ENCODE peak calls at places on chromosomes 1 and 21, in four cellular contexts. G is mesenchymal stem cell, Y is IMR-90, O is H9. U is an unnamed sample.

GRCh38 chr1:228964178-228964819 is 229.0 kb downstream of the RHOU start:
- DNase-seq in G (peak; percentile 85), Y (peak; percentile 94), O (peak; percentile 24), U (peak; percentile 88)

GRCh38 chr21:40445349-40445921 is 401.5 kb downstream of the DSCAM start:
- DNase-seq in G (no peak), Y (no peak), O (no peak), U (no peak)

GRCh38 chr1:87331319-87332269 is 2.9 kb downstream of the LMO4 start:
- DNase-seq in G (peak; percentile 66), Y (peak; percentile 60), O (peak; percentile 87), U (peak; percentile 96)

GRCh38 chr1:181647314-181648035 is 164.2 kb downstream of the CACNA1E start:
- DNase-seq in G (no peak), Y (no peak), O (no peak), U (no peak)

GRCh38 chr1:57215175-57215574 is 208.7 kb downstream of the DAB1 start:
- DNase-seq in G (no peak), Y (no peak), O (no peak), U (peak; percentile 23)

GRCh38 chr1:156371553-156372264 is 2.7 kb downstream of the RHBG start:
- DNase-seq in G (peak; percentile 62), Y (peak; percentile 58), O (no peak), U (no peak)

GRCh38 chr1:67753776-67754525 is 69.0 kb downstream of the GADD45A start:
- DNase-seq in G (no peak), Y (no peak), O (no peak), U (no peak)

GRCh38 chr1:247172956-247173355 is 1.1 kb upstream of the ZNF124 start:
- DNase-seq in G (no peak), Y (no peak), O (no peak), U (no peak)

GRCh38 chr1:163528710-163529348 is 207.1 kb downstream of the NUF2 start:
- DNase-seq in G (peak; percentile 24), Y (peak; percentile 15), O (no peak), U (peak; percentile 7)

GRCh38 chr1:10668241-10668761 is 128.1 kb downstream of the CASZ1 start:
- DNase-seq in G (peak; percentile 77), Y (no peak), O (no peak), U (no peak)

GRCh38 chr1:10669570-10669969 is 126.9 kb downstream of the CASZ1 start:
- DNase-seq in G (no peak), Y (no peak), O (no peak), U (no peak)

GRCh38 chr1:10665930-10666850 is 130.3 kb downstream of the CASZ1 start:
- DNase-seq in G (no peak), Y (no peak), O (no peak), U (no peak)

GRCh38 chr1:10670190-10670589 is 126.3 kb downstream of the CASZ1 start:
- DNase-seq in G (no peak), Y (no peak), O (no peak), U (no peak)

DNA sequence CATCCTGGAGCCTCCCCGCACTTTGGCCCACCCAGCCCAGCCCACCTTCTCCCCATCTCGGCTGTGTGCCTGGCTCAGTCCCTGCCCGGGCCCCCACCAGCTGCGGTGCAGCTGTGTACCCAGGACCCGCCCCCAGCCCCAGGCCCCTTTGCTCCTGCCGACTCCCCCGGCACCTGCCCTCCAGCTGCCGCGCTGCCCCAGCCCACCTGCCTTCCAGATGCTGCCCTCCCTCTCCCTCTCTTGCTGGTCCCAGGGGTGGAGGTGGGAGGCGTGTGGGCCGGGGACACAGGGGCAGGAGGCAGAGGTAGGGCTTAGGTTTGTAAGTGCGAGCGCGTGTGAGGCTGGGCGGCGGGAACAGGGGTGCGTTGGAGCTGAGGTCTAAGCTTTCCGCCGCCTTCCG is 128.6 kb downstream of the CASZ1 start:
- DNase-seq in G (no peak), Y (no peak), O (no peak), U (no peak)
- H2BK15ac ChIP-seq in G (peak overlapping the region; percentile 26), Y (no peak overlapping the region), O (no peak overlapping the region), U (no peak overlapping the region)

GRCh38 chr1:237154173-237154572 is 112.2 kb downstream of the RYR2 start:
- DNase-seq in G (peak; percentile 70), Y (peak; percentile 33), O (no peak), U (no peak)
- H3K4me1 ChIP-seq in G (no peaks in the 10 kb centered on the region), Y (no peaks in the 10 kb centered on the region), O (no peaks in the 10 kb centered on the region), U (no peaks in the 10 kb centered on the region)

GRCh38 chr1:10724948-10725852 is 71.2 kb downstream of the CASZ1 start:
- DNase-seq in G (no peak), Y (peak; percentile 8), O (no peak), U (no peak)

GRCh38 chr1:10722803-10723202 is 73.6 kb downstream of the CASZ1 start:
- DNase-seq in G (no peak), Y (no peak), O (no peak), U (no peak)

GRCh38 chr1:10723317-10723716 is 73.1 kb downstream of the CASZ1 start:
- DNase-seq in G (no peak), Y (no peak), O (no peak), U (no peak)

GRCh38 chr1:10724511-10724910 is 71.9 kb downstream of the CASZ1 start:
- DNase-seq in G (no peak), Y (no peak), O (no peak), U (no peak)

DNA sequence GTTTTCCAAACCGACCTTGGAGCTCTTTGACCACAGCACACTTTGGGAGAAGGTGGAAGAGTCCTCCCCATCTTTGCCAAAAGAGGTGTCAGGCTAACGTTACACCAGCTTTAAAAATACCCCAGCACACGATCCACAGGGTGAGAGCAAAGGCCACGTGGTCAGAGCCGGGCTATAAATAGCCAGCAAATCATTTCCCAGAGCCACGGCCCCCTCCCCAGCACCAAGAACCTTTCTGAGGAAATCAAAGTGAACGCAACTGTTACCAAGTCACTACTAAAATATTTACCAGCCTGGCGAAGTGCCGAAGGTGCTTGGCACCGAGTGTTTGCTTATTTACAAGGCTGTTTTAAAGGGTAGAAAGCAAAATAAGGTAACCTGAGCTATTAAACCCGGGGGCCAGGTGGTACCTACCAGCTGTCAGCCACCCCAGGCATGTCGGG is 72.4 kb downstream of the CASZ1 start:
- DNase-seq in G (no peak), Y (peak; percentile 26), O (no peak), U (no peak)
- H4K8ac ChIP-seq in G (no peak overlapping the region), Y (no peak overlapping the region), O (no peak overlapping the region), U (no peak overlapping the region)

GRCh38 chr1:6447016-6447817 is 18.8 kb downstream of the TNFRSF25 start:
- DNase-seq in G (no peak), Y (no peak), O (peak; percentile 83), U (peak; percentile 56)
- H2BK15ac ChIP-seq in G (no peak overlapping the region), Y (no peak overlapping the region), O (no peak overlapping the region), U (no peak overlapping the region)

GRCh38 chr1:17016317-17016661 is 4.6 kb upstream of the ATP13A2 start:
- DNase-seq in G (peak; percentile 39), Y (peak; percentile 76), O (no peak), U (peak; percentile 73)
- H3K4me1 ChIP-seq in G (peaks cover 35% of the 10 kb centered on the region), Y (peaks cover 3% of the 10 kb centered on the region), O (peaks cover 20% of the 10 kb centered on the region), U (peaks cover 5% of the 10 kb centered on the region)

GRCh38 chr1:15027515-15027948 is 126.0 kb upstream of the TMEM51 start:
- DNase-seq in G (peak; percentile 63), Y (peak; percentile 54), O (peak; percentile 72), U (peak; percentile 72)
- H4K8ac ChIP-seq in G (no peak overlapping the region), Y (no peak overlapping the region), O (no peak overlapping the region), U (no peak overlapping the region)

DNA sequence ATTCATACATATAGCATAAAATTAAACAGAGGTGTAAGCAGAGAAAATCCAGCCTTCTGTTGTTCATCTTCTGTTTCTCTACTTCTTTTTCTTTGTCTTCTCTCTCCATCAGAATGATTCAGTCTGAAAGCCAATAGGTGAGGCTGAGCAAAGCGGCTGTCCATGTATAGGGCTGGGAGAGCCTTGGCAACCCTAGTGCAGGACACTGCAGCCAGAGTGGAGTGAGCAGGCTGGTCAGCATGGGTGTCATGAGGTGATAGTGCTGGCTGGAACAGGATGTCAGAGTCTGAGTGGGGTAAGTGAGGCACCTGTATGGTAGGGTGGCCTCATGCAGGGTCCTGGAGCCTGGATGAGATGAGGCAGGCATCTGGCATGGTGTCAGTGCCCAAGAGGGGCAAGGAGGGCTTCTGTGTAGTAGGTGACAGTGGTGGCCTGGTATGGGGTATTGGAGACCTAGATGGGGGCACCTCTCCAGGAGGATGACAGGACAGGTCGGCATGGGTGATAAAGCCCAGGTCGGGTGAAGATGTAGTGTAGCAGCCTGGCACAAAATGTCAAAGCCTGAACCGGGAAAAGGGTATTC is 45.5 kb upstream of the GTF2B start:
- DNase-seq in G (no peak), Y (no peak), O (no peak), U (no peak)
- H2BK15ac ChIP-seq in G (no peak overlapping the region), Y (no peak overlapping the region), O (no peak overlapping the region), U (no peak overlapping the region)

GRCh38 chr1:201711101-201711597 is 117.8 kb upstream of the IPO9 start:
- DNase-seq in G (no peak), Y (no peak), O (no peak), U (no peak)
- H3K4me1 ChIP-seq in G (peaks cover 48% of the 10 kb centered on the region), Y (peaks cover 49% of the 10 kb centered on the region), O (no peaks in the 10 kb centered on the region), U (no peaks in the 10 kb centered on the region)

U was measured in mesendoderm.